ENCODE peak calls at places on chromosomes 13 and 19, in six cellular contexts. Z is Peyer's patch; C is PC-3; N is CD4-positive, alpha-beta T cell; Y is heart right ventricle; Q is brain microvascular endothelial cell. D is an unnamed sample.
A peak's percentile ranks its signal among the peaks of the same experiment; 100 is the strongest.

GRCh38 chr19:43450545-43450997 is 14.8 kb downstream of the LYPD3 start:
- DNase-seq in N (no peak), Z (no peak), C (no peak), Y (no peak), Q (no peak), D (no peak)

GRCh38 chr13:58080806-58081205 is 449.3 kb downstream of the PCDH17 start:
- DNase-seq in C (no peak), Y (no peak), Q (no peak), Z (no peak), N (no peak), D (no peak)

GRCh38 chr13:68234278-68234677 is 1004.1 kb upstream of the PCDH9 start:
- DNase-seq in C (peak; percentile 15), N (no peak), Y (no peak), Z (no peak), Q (peak; percentile 10), D (peak; percentile 7)

GRCh38 chr19:3679581-3679980 is 20.7 kb downstream of the PIP5K1C start:
- DNase-seq in N (no peak), C (no peak), Z (no peak), Y (no peak), Q (no peak), D (no peak)

GRCh38 chr19:900302-901111 is 7.2 kb downstream of the RNU6-9 start:
- DNase-seq in Q (no peak), C (peak; percentile 23), N (peak; percentile 68), Z (no peak), Y (no peak), D (peak; percentile 82)

GRCh38 chr13:103540394-103540793 is 474.2 kb upstream of the SLC10A2 start:
- DNase-seq in Q (no peak), Y (no peak), N (no peak), Z (no peak), C (no peak), D (no peak)

GRCh38 chr13:20337894-20338551 is 105.9 kb upstream of the GJB6 start:
- DNase-seq in Q (no peak), N (no peak), Z (no peak), Y (no peak), C (peak; percentile 59), D (no peak)

GRCh38 chr13:48660356-48661076 is 6.8 kb downstream of the CYSLTR2 start:
- DNase-seq in C (no peak), Y (peak; percentile 40), Q (no peak), N (no peak), Z (no peak), D (no peak)

GRCh38 chr19:13781547-13781946 is 7.3 kb downstream of the C19orf53 start:
- DNase-seq in Y (peak; percentile 86), C (peak; percentile 67), Z (peak; percentile 37), Q (peak; percentile 72), N (no peak), D (peak; percentile 83)

GRCh38 chr13:100069278-100069677 is 19.6 kb upstream of the PCCA start:
- DNase-seq in Q (no peak), C (no peak), N (no peak), Z (no peak), Y (no peak), D (peak; percentile 12)

DNA sequence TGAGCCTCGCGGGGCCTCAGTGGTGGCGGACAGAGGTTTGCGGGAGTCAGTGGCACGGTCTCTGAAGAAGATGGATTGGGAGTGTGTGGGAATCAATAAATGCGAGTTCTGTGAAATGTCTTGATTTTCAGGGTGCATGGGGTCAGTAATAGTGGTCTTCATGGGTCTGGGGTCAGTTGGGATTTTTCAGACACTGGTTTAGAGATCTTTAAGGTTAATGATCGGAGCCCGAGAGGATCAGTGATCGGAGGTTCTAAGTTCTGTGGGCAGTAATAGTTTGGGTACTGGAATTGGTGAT is 377 bp downstream of the ZNF793 start:
- DNase-seq in Q (no peak), N (no peak), C (no peak), Y (no peak), Z (no peak), D (no peak)
- H3K27ac ChIP-seq in Q (no peak overlapping the region), N (peak overlapping the region; percentile 88), C (no peak overlapping the region), Y (peak overlapping the region; percentile 95), Z (peak overlapping the region; percentile 85), D (peak overlapping the region; percentile 81)

GRCh38 chr13:45582533-45583076 is 32.9 kb downstream of the ERICH6B start:
- DNase-seq in C (no peak), Y (no peak), Z (no peak), Q (no peak), N (no peak), D (no peak)

GRCh38 chr13:45587897-45588296 is 27.6 kb downstream of the ERICH6B start:
- DNase-seq in Y (no peak), N (no peak), Q (no peak), C (no peak), Z (no peak), D (no peak)

DNA sequence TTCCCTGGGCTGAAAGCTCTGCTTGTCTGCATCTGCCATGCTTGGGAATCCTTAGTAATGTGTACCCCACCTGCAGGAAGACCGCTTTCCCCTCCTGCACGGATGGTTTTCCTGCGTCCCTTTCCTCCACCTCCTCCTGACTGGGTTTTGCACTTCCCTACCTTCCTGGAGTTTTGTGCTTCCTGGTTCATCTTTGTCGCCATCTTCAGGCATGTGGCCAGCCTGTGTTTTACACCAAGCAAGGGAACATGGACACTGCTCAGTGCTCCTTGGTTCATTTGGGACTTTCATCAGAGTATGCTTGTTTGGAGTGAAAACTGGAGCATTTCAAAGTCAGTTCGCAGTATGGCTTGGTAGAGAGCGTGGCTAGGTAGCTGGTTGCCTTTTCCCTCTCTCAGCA is 30.7 kb downstream of the ERICH6B start:
- DNase-seq in C (peak; percentile 9), N (no peak), Y (no peak), Q (no peak), Z (no peak), D (peak; percentile 3)
- TF ChIP-seq CTCF in C (peak; percentile 39), N (no peak), Y (no peak), Q (peak; percentile 59), Z (no peak), D (no peak)

DNA sequence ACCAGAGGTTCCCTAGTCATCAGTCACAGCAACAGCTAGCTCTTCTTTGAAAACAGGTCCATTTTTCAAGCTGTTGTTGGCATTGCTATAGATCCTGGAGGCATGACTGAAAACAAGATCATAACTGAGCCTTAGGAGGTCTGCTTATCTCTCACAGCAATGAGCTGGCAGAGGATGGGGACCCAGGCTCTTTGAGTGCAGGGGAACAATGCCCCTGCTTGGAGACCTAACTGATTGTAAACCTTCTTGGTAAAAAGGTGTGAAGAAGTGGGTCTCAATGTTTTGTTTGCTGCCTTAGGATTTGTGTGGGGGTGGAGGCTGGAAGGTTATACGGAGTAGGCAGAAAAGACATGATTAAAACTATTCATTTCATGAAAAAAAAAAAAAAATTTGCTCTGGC is 94.6 kb downstream of the EFNB2 start:
- DNase-seq in Z (no peak), N (no peak), Q (peak; percentile 2), Y (no peak), C (no peak), D (no peak)
- H3K27ac ChIP-seq in Z (no peak overlapping the region), N (no peak overlapping the region), Q (no peak overlapping the region), Y (no peak overlapping the region), C (no peak overlapping the region), D (no peak overlapping the region)

GRCh38 chr13:30685320-30685859 is 50.0 kb upstream of the ALOX5AP start:
- DNase-seq in N (no peak), Y (no peak), C (no peak), Q (no peak), Z (no peak), D (no peak)

GRCh38 chr13:30673669-30674521 is 56.2 kb downstream of the USPL1 start:
- DNase-seq in Q (peak; percentile 68), Y (peak; percentile 86), N (peak; percentile 79), C (peak; percentile 83), Z (peak; percentile 88), D (peak; percentile 86)

GRCh38 chr13:30681489-30682242 is 53.7 kb upstream of the ALOX5AP start:
- DNase-seq in Q (peak; percentile 38), Z (no peak), Y (no peak), N (no peak), C (no peak), D (no peak)

GRCh38 chr13:30676672-30677071 is 58.7 kb upstream of the ALOX5AP start:
- DNase-seq in Z (no peak), Y (no peak), C (peak; percentile 54), Q (no peak), N (no peak), D (no peak)

DNA sequence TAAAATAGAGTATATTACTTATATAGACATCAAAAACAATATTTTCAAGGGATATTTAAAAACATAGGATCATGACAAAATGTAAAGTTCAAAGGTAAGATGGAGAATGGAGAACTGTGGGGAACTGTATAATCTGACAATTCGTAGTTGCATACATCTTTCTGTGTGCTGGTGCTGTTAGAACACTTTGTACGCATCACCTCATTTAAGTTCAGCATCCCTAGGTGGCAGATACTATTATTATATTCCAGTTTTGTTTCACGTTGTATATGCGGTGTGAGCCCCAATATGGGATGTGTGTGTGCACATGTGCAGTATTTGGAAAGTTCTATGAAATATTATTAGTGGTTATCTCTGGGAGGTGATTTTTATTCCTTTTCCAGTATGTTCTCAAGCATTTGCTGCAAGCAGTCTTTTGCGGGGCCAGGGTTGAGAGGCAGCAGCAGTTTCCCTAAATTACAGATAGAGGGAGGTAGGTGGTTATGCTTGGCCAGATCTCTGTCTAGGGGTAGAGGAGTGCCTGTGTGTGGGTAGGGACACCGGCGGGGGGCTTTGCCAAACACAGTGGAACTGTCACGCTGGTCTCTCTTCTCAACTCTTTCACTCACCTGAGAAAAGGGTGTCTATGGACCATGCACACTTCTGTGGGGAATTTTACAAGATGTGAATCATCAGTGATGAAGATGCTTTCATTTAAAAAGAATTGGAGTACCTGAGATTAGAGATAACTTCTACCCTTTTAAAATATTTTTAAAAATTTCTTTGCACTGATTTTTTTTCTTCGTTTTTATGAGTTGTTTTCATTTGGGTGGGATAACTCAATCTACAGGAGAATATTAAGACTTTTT is 55.6 kb upstream of the ALOX5AP start:
- DNase-seq in N (no peak), Y (no peak), C (peak; percentile 27), Q (peak; percentile 37), Z (peak; percentile 41), D (peak; percentile 26)
- TF ChIP-seq CTCF in N (peak; percentile 53), Y (peak; percentile 65), C (peak; percentile 64), Q (peak; percentile 86), Z (peak; percentile 42), D (peak; percentile 39)

GRCh38 chr19:11380653-11381534 is 3.2 kb downstream of the EPOR start:
- DNase-seq in Z (peak; percentile 97), N (peak; percentile 98), Y (peak; percentile 97), Q (peak; percentile 97), C (peak; percentile 99), D (peak; percentile 100)

GRCh38 chr19:11382898-11383705 is 1.0 kb downstream of the EPOR start:
- DNase-seq in Q (no peak), C (peak; percentile 68), Z (peak; percentile 46), N (peak; percentile 21), Y (peak; percentile 45), D (no peak)

GRCh38 chr19:11383706-11384048 is 437 bp downstream of the EPOR start:
- DNase-seq in C (no peak), Y (no peak), Z (no peak), N (no peak), Q (no peak), D (no peak)

GRCh38 chr19:11379857-11380350 is 4.2 kb downstream of the EPOR start:
- DNase-seq in C (peak; percentile 46), N (no peak), Y (no peak), Z (no peak), Q (no peak), D (no peak)

GRCh38 chr19:11381535-11382369 is 2.4 kb downstream of the EPOR start:
- DNase-seq in N (peak; percentile 76), C (peak; percentile 99), Q (peak; percentile 81), Z (peak; percentile 66), Y (peak; percentile 75), D (peak; percentile 95)
- H3K27ac ChIP-seq in N (peak overlapping the region; percentile 88), C (peak overlapping the region; percentile 89), Q (peak overlapping the region; percentile 74), Z (peak overlapping the region; percentile 86), Y (peak overlapping the region; percentile 35), D (peak overlapping the region; percentile 96)